ENCODE peak calls at places on chromosomes 4 and X, in ten cellular contexts. One of them, this sample, is unnamed. For H3K36me3, the result is how much of the 10 kb centered on the place peaks cover.

GRCh38 chrX:154369453-154370299 is 4.8 kb downstream of the FLNA start:
- DNase-seq in IMR-90: peak
- DNase-seq in stomach: no peak
- DNase-seq in sigmoid colon: peak
- DNase-seq in OCI-LY7: peak
- DNase-seq in fibroblast of lung: peak
- DNase-seq in left lung: peak
- DNase-seq in kidney epithelial cell: peak
- DNase-seq in lung: peak
- DNase-seq in upper lobe of left lung: peak
- DNase-seq in this sample: peak

GRCh38 chr4:147590249-147590920 is 26.8 kb upstream of the TMEM184C start:
- DNase-seq in IMR-90: peak
- DNase-seq in stomach: peak
- DNase-seq in sigmoid colon: no peak
- DNase-seq in OCI-LY7: peak
- DNase-seq in fibroblast of lung: peak
- DNase-seq in left lung: no peak
- DNase-seq in kidney epithelial cell: no peak
- DNase-seq in lung: peak
- DNase-seq in upper lobe of left lung: peak
- DNase-seq in this sample: peak

GRCh38 chr4:109559983-109560686 is at the start of gene MCUB:
- DNase-seq in IMR-90: peak
- DNase-seq in stomach: peak
- DNase-seq in sigmoid colon: peak
- DNase-seq in OCI-LY7: peak
- DNase-seq in fibroblast of lung: peak
- DNase-seq in left lung: peak
- DNase-seq in kidney epithelial cell: peak
- DNase-seq in lung: peak
- DNase-seq in upper lobe of left lung: peak
- DNase-seq in this sample: peak

GRCh38 chr4:137703225-137703624 is 170.9 kb upstream of the PCDH18 start:
- DNase-seq in IMR-90: no peak
- DNase-seq in stomach: no peak
- DNase-seq in sigmoid colon: no peak
- DNase-seq in OCI-LY7: no peak
- DNase-seq in fibroblast of lung: no peak
- DNase-seq in left lung: no peak
- DNase-seq in kidney epithelial cell: no peak
- DNase-seq in lung: no peak
- DNase-seq in upper lobe of left lung: no peak
- DNase-seq in this sample: no peak

GRCh38 chrX:41148553-41148952 is 63.3 kb downstream of the USP9X start:
- DNase-seq in IMR-90: peak
- DNase-seq in stomach: no peak
- DNase-seq in sigmoid colon: no peak
- DNase-seq in OCI-LY7: no peak
- DNase-seq in fibroblast of lung: peak
- DNase-seq in left lung: no peak
- DNase-seq in kidney epithelial cell: peak
- DNase-seq in lung: no peak
- DNase-seq in upper lobe of left lung: no peak
- DNase-seq in this sample: peak

GRCh38 chrX:145817299-145817665 is 347 bp upstream of the SLITRK2 start:
- DNase-seq in IMR-90: no peak
- DNase-seq in stomach: no peak
- DNase-seq in sigmoid colon: no peak
- DNase-seq in OCI-LY7: no peak
- DNase-seq in fibroblast of lung: no peak
- DNase-seq in left lung: no peak
- DNase-seq in kidney epithelial cell: no peak
- DNase-seq in lung: no peak
- DNase-seq in upper lobe of left lung: no peak
- DNase-seq in this sample: no peak

GRCh38 chrX:69083361-69083760 is 81.9 kb downstream of the PJA1 start:
- DNase-seq in IMR-90: no peak
- DNase-seq in stomach: no peak
- DNase-seq in sigmoid colon: no peak
- DNase-seq in OCI-LY7: no peak
- DNase-seq in fibroblast of lung: no peak
- DNase-seq in left lung: no peak
- DNase-seq in kidney epithelial cell: no peak
- DNase-seq in lung: no peak
- DNase-seq in upper lobe of left lung: no peak
- DNase-seq in this sample: no peak

GRCh38 chrX:46551494-46552128 is 6.4 kb upstream of the ZNF674 start:
- DNase-seq in IMR-90: peak
- DNase-seq in stomach: no peak
- DNase-seq in sigmoid colon: no peak
- DNase-seq in OCI-LY7: no peak
- DNase-seq in fibroblast of lung: peak
- DNase-seq in left lung: no peak
- DNase-seq in kidney epithelial cell: no peak
- DNase-seq in lung: no peak
- DNase-seq in upper lobe of left lung: no peak
- DNase-seq in this sample: no peak

GRCh38 chrX:44873415-44874270 is 655 bp downstream of the KDM6A start:
- DNase-seq in IMR-90: peak
- DNase-seq in stomach: peak
- DNase-seq in sigmoid colon: peak
- DNase-seq in OCI-LY7: peak
- DNase-seq in fibroblast of lung: peak
- DNase-seq in left lung: peak
- DNase-seq in kidney epithelial cell: no peak
- DNase-seq in lung: peak
- DNase-seq in upper lobe of left lung: peak
- DNase-seq in this sample: no peak

GRCh38 chr4:140935259-140935658 is 179.1 kb upstream of the TBC1D9 start:
- DNase-seq in IMR-90: no peak
- DNase-seq in stomach: no peak
- DNase-seq in sigmoid colon: peak
- DNase-seq in OCI-LY7: no peak
- DNase-seq in fibroblast of lung: peak
- DNase-seq in left lung: no peak
- DNase-seq in kidney epithelial cell: no peak
- DNase-seq in lung: no peak
- DNase-seq in upper lobe of left lung: no peak
- DNase-seq in this sample: no peak

DNA sequence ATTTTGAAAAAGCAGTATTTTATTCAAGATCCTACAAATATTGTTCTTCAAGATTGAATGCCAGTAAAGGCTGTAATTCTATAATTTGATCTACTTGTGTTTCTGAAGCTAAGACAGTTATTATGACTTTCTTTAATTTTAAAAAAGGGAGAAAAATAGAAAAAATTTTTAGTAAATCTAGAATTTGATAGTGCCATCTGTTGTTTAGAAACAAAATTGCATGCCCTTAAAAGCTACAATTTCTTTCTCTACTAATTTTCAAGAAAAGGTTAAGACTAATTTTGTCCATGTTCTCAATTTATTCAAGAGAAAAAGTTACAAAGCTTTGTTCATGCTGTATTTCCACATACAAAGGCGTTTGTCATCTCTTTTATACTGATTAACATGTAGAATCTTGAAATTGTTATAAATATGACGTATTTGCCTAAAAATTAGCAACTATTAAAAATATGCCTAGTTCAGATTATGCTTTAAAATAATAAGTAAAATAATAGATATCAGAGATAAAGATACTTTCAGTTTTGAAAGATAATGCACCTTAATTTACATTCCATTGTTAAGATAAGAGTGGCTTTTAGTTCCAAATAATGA is 25.6 kb upstream of the MMRN1 start:
- DNase-seq in IMR-90: peak
- DNase-seq in stomach: no peak
- DNase-seq in sigmoid colon: no peak
- DNase-seq in OCI-LY7: no peak
- DNase-seq in fibroblast of lung: no peak
- DNase-seq in left lung: no peak
- DNase-seq in kidney epithelial cell: no peak
- DNase-seq in lung: no peak
- DNase-seq in upper lobe of left lung: no peak
- DNase-seq in this sample: peak
- TF ChIP-seq CTCF in IMR-90: peak
- TF ChIP-seq CTCF in stomach: peak
- TF ChIP-seq CTCF in sigmoid colon: no peak
- TF ChIP-seq CTCF in OCI-LY7: peak
- TF ChIP-seq CTCF in fibroblast of lung: no peak
- TF ChIP-seq CTCF in left lung: peak
- TF ChIP-seq CTCF in kidney epithelial cell: peak
- TF ChIP-seq CTCF in lung: no peak
- TF ChIP-seq CTCF in upper lobe of left lung: peak
- TF ChIP-seq CTCF in this sample: peak

DNA sequence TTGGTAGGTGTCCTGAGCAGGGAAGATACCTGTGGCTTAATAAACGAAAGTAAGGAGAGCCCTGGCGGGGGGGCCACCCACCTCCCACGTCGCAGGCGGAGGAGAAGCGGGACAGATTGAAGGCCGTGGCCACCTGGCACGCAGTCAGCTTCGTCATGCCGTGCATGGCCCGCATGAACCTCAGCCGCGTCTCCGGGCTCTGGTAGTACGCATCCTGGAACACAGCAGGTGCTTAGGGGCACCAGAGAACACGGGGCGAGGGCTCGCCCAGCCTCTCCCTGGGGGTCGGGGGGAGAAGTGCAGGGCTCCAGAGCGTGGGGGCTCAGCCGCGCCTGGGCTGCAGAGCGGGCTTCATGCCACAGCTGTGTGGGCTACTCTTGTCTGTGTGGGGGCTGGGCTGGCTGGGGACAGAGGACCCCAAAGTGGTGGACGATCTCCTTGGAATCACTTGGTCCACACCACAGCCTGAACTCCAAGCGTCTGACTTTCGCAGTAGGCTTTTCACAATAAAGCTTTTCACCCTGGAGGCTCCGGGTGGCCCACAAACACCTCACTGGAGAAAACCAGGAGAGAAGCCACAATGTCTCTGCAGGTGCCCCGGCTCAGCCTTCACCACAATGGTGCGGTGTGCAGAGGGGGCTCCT is 27.1 kb upstream of the SLC25A6 start:
- DNase-seq in IMR-90: no peak
- DNase-seq in stomach: no peak
- DNase-seq in sigmoid colon: peak
- DNase-seq in OCI-LY7: no peak
- DNase-seq in fibroblast of lung: no peak
- DNase-seq in left lung: peak
- DNase-seq in kidney epithelial cell: no peak
- DNase-seq in lung: no peak
- DNase-seq in upper lobe of left lung: no peak
- DNase-seq in this sample: no peak
- H3K36me3 ChIP-seq in IMR-90: half or more
- H3K36me3 ChIP-seq in stomach: under half
- H3K36me3 ChIP-seq in sigmoid colon: half or more
- H3K36me3 ChIP-seq in OCI-LY7: half or more
- H3K36me3 ChIP-seq in fibroblast of lung: under half
- H3K36me3 ChIP-seq in left lung: under half
- H3K36me3 ChIP-seq in kidney epithelial cell: under half
- H3K36me3 ChIP-seq in lung: under half
- H3K36me3 ChIP-seq in upper lobe of left lung: under half
- H3K36me3 ChIP-seq in this sample: under half

GRCh38 chr4:180394307-180394706 is 1848.9 kb upstream of the TENM3 start:
- DNase-seq in IMR-90: no peak
- DNase-seq in stomach: no peak
- DNase-seq in sigmoid colon: no peak
- DNase-seq in OCI-LY7: no peak
- DNase-seq in fibroblast of lung: no peak
- DNase-seq in left lung: no peak
- DNase-seq in kidney epithelial cell: no peak
- DNase-seq in lung: no peak
- DNase-seq in upper lobe of left lung: no peak
- DNase-seq in this sample: no peak
- TF ChIP-seq CTCF in IMR-90: no peak
- TF ChIP-seq CTCF in stomach: no peak
- TF ChIP-seq CTCF in sigmoid colon: no peak
- TF ChIP-seq CTCF in OCI-LY7: no peak
- TF ChIP-seq CTCF in fibroblast of lung: no peak
- TF ChIP-seq CTCF in left lung: no peak
- TF ChIP-seq CTCF in kidney epithelial cell: no peak
- TF ChIP-seq CTCF in lung: no peak
- TF ChIP-seq CTCF in upper lobe of left lung: no peak
- TF ChIP-seq CTCF in this sample: no peak

GRCh38 chr4:158861766-158862165 is 92.9 kb downstream of the FNIP2 start:
- DNase-seq in IMR-90: no peak
- DNase-seq in stomach: no peak
- DNase-seq in sigmoid colon: no peak
- DNase-seq in OCI-LY7: no peak
- DNase-seq in fibroblast of lung: no peak
- DNase-seq in left lung: no peak
- DNase-seq in kidney epithelial cell: no peak
- DNase-seq in lung: no peak
- DNase-seq in upper lobe of left lung: no peak
- DNase-seq in this sample: no peak

GRCh38 chr4:158861281-158861680 is 92.5 kb downstream of the FNIP2 start:
- DNase-seq in IMR-90: no peak
- DNase-seq in stomach: peak
- DNase-seq in sigmoid colon: no peak
- DNase-seq in OCI-LY7: no peak
- DNase-seq in fibroblast of lung: no peak
- DNase-seq in left lung: no peak
- DNase-seq in kidney epithelial cell: no peak
- DNase-seq in lung: no peak
- DNase-seq in upper lobe of left lung: no peak
- DNase-seq in this sample: no peak

GRCh38 chr4:158858410-158859189 is 89.8 kb downstream of the FNIP2 start:
- DNase-seq in IMR-90: peak
- DNase-seq in stomach: no peak
- DNase-seq in sigmoid colon: no peak
- DNase-seq in OCI-LY7: no peak
- DNase-seq in fibroblast of lung: peak
- DNase-seq in left lung: no peak
- DNase-seq in kidney epithelial cell: no peak
- DNase-seq in lung: no peak
- DNase-seq in upper lobe of left lung: no peak
- DNase-seq in this sample: peak

GRCh38 chr4:158859661-158860060 is 90.8 kb downstream of the FNIP2 start:
- DNase-seq in IMR-90: no peak
- DNase-seq in stomach: no peak
- DNase-seq in sigmoid colon: no peak
- DNase-seq in OCI-LY7: no peak
- DNase-seq in fibroblast of lung: peak
- DNase-seq in left lung: no peak
- DNase-seq in kidney epithelial cell: no peak
- DNase-seq in lung: no peak
- DNase-seq in upper lobe of left lung: no peak
- DNase-seq in this sample: no peak

DNA sequence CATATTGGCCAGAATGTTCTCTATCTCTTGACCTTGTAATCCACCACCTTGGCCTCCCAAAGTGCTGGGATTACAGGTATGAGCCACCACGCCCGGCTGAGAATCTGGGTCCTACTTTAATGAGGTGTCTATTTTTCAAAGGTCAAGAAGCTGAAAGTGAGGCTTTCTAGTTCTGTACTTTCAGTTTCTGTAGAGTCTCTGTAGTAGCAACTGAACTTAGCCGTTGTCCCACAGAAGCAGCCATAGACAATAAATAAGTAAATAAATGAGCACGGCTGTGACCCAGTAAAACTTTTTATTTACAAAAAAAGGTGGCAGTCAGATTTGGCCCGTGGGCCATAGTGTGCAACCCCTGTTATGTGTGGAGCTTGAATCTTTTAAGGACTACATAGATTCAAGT is 92.0 kb downstream of the FNIP2 start:
- DNase-seq in IMR-90: no peak
- DNase-seq in stomach: no peak
- DNase-seq in sigmoid colon: no peak
- DNase-seq in OCI-LY7: no peak
- DNase-seq in fibroblast of lung: no peak
- DNase-seq in left lung: no peak
- DNase-seq in kidney epithelial cell: no peak
- DNase-seq in lung: no peak
- DNase-seq in upper lobe of left lung: no peak
- DNase-seq in this sample: no peak
- H3K36me3 ChIP-seq in IMR-90: under half
- H3K36me3 ChIP-seq in stomach: under half
- H3K36me3 ChIP-seq in sigmoid colon: half or more
- H3K36me3 ChIP-seq in OCI-LY7: under half
- H3K36me3 ChIP-seq in fibroblast of lung: under half
- H3K36me3 ChIP-seq in left lung: under half
- H3K36me3 ChIP-seq in kidney epithelial cell: under half
- H3K36me3 ChIP-seq in lung: under half
- H3K36me3 ChIP-seq in upper lobe of left lung: under half
- H3K36me3 ChIP-seq in this sample: under half